ENCODE peak calls at places on chromosomes 6 and 20, in ten cellular contexts. One of them, this sample, is unnamed.

GRCh38 chr6:19214231-19214630 is 622.9 kb upstream of the ID4 start:
- DNase-seq in mucosa of descending colon: no peak
- DNase-seq in activated effector memory CD4-positive, alpha-beta T cell treated with anti-CD3 and anti-CD28 coated beads, Interleukin-2, amount 50 U/mL, for 16 hours: no peak
- DNase-seq in naive B cell: no peak
- DNase-seq in brain microvascular endothelial cell: no peak
- DNase-seq in right cardiac atrium: no peak
- DNase-seq in activated CD4-positive, alpha-beta T cell treated with anti-CD3 and anti-CD28 coated beads for 48 hours: no peak
- DNase-seq in GM13977: no peak
- DNase-seq in T-helper 1 cell: no peak
- DNase-seq in ACHN: no peak
- DNase-seq in this sample: no peak

GRCh38 chr6:27352850-27353249 is 35.7 kb upstream of the ZNF391 start:
- DNase-seq in mucosa of descending colon: no peak
- DNase-seq in activated effector memory CD4-positive, alpha-beta T cell treated with anti-CD3 and anti-CD28 coated beads, Interleukin-2, amount 50 U/mL, for 16 hours: no peak
- DNase-seq in naive B cell: no peak
- DNase-seq in brain microvascular endothelial cell: no peak
- DNase-seq in right cardiac atrium: no peak
- DNase-seq in activated CD4-positive, alpha-beta T cell treated with anti-CD3 and anti-CD28 coated beads for 48 hours: no peak
- DNase-seq in GM13977: no peak
- DNase-seq in T-helper 1 cell: no peak
- DNase-seq in ACHN: no peak
- DNase-seq in this sample: no peak

GRCh38 chr6:139290787-139291294 is 957 bp downstream of the TXLNB start:
- DNase-seq in mucosa of descending colon: peak; percentile 24
- DNase-seq in activated effector memory CD4-positive, alpha-beta T cell treated with anti-CD3 and anti-CD28 coated beads, Interleukin-2, amount 50 U/mL, for 16 hours: no peak
- DNase-seq in naive B cell: peak; percentile 76
- DNase-seq in brain microvascular endothelial cell: peak; percentile 40
- DNase-seq in right cardiac atrium: no peak
- DNase-seq in activated CD4-positive, alpha-beta T cell treated with anti-CD3 and anti-CD28 coated beads for 48 hours: no peak
- DNase-seq in GM13977: peak; percentile 79
- DNase-seq in T-helper 1 cell: no peak
- DNase-seq in ACHN: no peak
- DNase-seq in this sample: peak; percentile 69

GRCh38 chr20:15475483-15475882 is 1097.8 kb downstream of the KIF16B start:
- DNase-seq in mucosa of descending colon: peak; percentile 54
- DNase-seq in activated effector memory CD4-positive, alpha-beta T cell treated with anti-CD3 and anti-CD28 coated beads, Interleukin-2, amount 50 U/mL, for 16 hours: no peak
- DNase-seq in naive B cell: no peak
- DNase-seq in brain microvascular endothelial cell: no peak
- DNase-seq in right cardiac atrium: peak; percentile 38
- DNase-seq in activated CD4-positive, alpha-beta T cell treated with anti-CD3 and anti-CD28 coated beads for 48 hours: no peak
- DNase-seq in GM13977: no peak
- DNase-seq in T-helper 1 cell: no peak
- DNase-seq in ACHN: no peak
- DNase-seq in this sample: no peak

GRCh38 chr6:164927288-164928040 is 381.9 kb downstream of the C6orf118 start:
- DNase-seq in mucosa of descending colon: peak; percentile 56
- DNase-seq in activated effector memory CD4-positive, alpha-beta T cell treated with anti-CD3 and anti-CD28 coated beads, Interleukin-2, amount 50 U/mL, for 16 hours: peak; percentile 81
- DNase-seq in naive B cell: peak; percentile 30
- DNase-seq in brain microvascular endothelial cell: peak; percentile 52
- DNase-seq in right cardiac atrium: peak; percentile 66
- DNase-seq in activated CD4-positive, alpha-beta T cell treated with anti-CD3 and anti-CD28 coated beads for 48 hours: peak; percentile 67
- DNase-seq in GM13977: peak; percentile 74
- DNase-seq in T-helper 1 cell: peak; percentile 31
- DNase-seq in ACHN: peak; percentile 43
- DNase-seq in this sample: peak; percentile 49

GRCh38 chr6:2578729-2579128 is 172.0 kb downstream of the MYLK4 start:
- DNase-seq in mucosa of descending colon: no peak
- DNase-seq in activated effector memory CD4-positive, alpha-beta T cell treated with anti-CD3 and anti-CD28 coated beads, Interleukin-2, amount 50 U/mL, for 16 hours: no peak
- DNase-seq in naive B cell: no peak
- DNase-seq in brain microvascular endothelial cell: no peak
- DNase-seq in right cardiac atrium: no peak
- DNase-seq in activated CD4-positive, alpha-beta T cell treated with anti-CD3 and anti-CD28 coated beads for 48 hours: no peak
- DNase-seq in GM13977: no peak
- DNase-seq in T-helper 1 cell: no peak
- DNase-seq in ACHN: no peak
- DNase-seq in this sample: no peak

GRCh38 chr20:46545077-46545826 is 5.2 kb downstream of the OCSTAMP start:
- DNase-seq in mucosa of descending colon: no peak
- DNase-seq in activated effector memory CD4-positive, alpha-beta T cell treated with anti-CD3 and anti-CD28 coated beads, Interleukin-2, amount 50 U/mL, for 16 hours: peak; percentile 69
- DNase-seq in naive B cell: no peak
- DNase-seq in brain microvascular endothelial cell: no peak
- DNase-seq in right cardiac atrium: no peak
- DNase-seq in activated CD4-positive, alpha-beta T cell treated with anti-CD3 and anti-CD28 coated beads for 48 hours: peak; percentile 67
- DNase-seq in GM13977: no peak
- DNase-seq in T-helper 1 cell: no peak
- DNase-seq in ACHN: no peak
- DNase-seq in this sample: no peak

GRCh38 chr6:2158596-2159271 is 86.7 kb downstream of the GMDS start:
- DNase-seq in mucosa of descending colon: no peak
- DNase-seq in activated effector memory CD4-positive, alpha-beta T cell treated with anti-CD3 and anti-CD28 coated beads, Interleukin-2, amount 50 U/mL, for 16 hours: no peak
- DNase-seq in naive B cell: no peak
- DNase-seq in brain microvascular endothelial cell: no peak
- DNase-seq in right cardiac atrium: no peak
- DNase-seq in activated CD4-positive, alpha-beta T cell treated with anti-CD3 and anti-CD28 coated beads for 48 hours: peak; percentile 17
- DNase-seq in GM13977: no peak
- DNase-seq in T-helper 1 cell: no peak
- DNase-seq in ACHN: peak; percentile 14
- DNase-seq in this sample: no peak

GRCh38 chr6:12291785-12292604 is 1.8 kb downstream of the EDN1 start:
- DNase-seq in mucosa of descending colon: peak; percentile 60
- DNase-seq in activated effector memory CD4-positive, alpha-beta T cell treated with anti-CD3 and anti-CD28 coated beads, Interleukin-2, amount 50 U/mL, for 16 hours: no peak
- DNase-seq in naive B cell: no peak
- DNase-seq in brain microvascular endothelial cell: no peak
- DNase-seq in right cardiac atrium: no peak
- DNase-seq in activated CD4-positive, alpha-beta T cell treated with anti-CD3 and anti-CD28 coated beads for 48 hours: no peak
- DNase-seq in GM13977: peak; percentile 53
- DNase-seq in T-helper 1 cell: no peak
- DNase-seq in ACHN: peak; percentile 39
- DNase-seq in this sample: no peak

This sample was measured in memory B cell.